ENCODE peak calls at places on chromosomes 7 and 10, in seven cellular contexts. R is A172; L is GM18507; Y is GDM1; E is HEK293T; B is non-pigmented ciliary epithelial cell; A is effector memory CD8-positive, alpha-beta T cell. J is an unnamed sample.

GRCh38 chr7:5218564-5219360 is 28.7 kb downstream of the WIPI2 start:
- DNase-seq in E (no peak), Y (no peak), L (peak), B (no peak), R (no peak), A (no peak), J (no peak)

GRCh38 chr10:13717936-13718772 is 131.4 kb downstream of the PRPF18 start:
- DNase-seq in Y (peak), E (no peak), B (peak), A (no peak), R (peak), L (no peak), J (peak)

GRCh38 chr10:99551158-99551557 is 18.4 kb downstream of the NKX2-3 start:
- DNase-seq in E (peak), L (no peak), R (peak), A (no peak), B (peak), Y (no peak), J (no peak)

GRCh38 chr10:79241990-79242619 is 105.2 kb upstream of the PPIF start:
- DNase-seq in A (no peak), E (peak), B (no peak), R (no peak), Y (peak), L (no peak), J (peak)

GRCh38 chr7:95433952-95434351 is 876 bp downstream of the PON2 start:
- DNase-seq in Y (no peak), L (no peak), R (no peak), A (no peak), E (no peak), B (no peak), J (no peak)

GRCh38 chr10:75612904-75613684 is 181.7 kb downstream of the LRMDA start:
- DNase-seq in E (no peak), R (no peak), B (no peak), Y (peak), L (no peak), A (no peak), J (no peak)

GRCh38 chr7:74262639-74263398 is 8.6 kb upstream of the RFC2 start:
- DNase-seq in E (no peak), R (no peak), L (no peak), A (no peak), B (no peak), Y (no peak), J (no peak)

GRCh38 chr7:128053023-128053422 is 21.8 kb upstream of the LRRC4 start:
- DNase-seq in L (no peak), Y (peak), R (peak), E (no peak), B (no peak), A (no peak), J (no peak)

GRCh38 chr10:52332815-52333214 is 18.7 kb downstream of the DKK1 start:
- DNase-seq in A (no peak), R (no peak), E (no peak), L (no peak), Y (no peak), B (no peak), J (no peak)